ENCODE peak calls at places on chromosomes 16 and 17, in four cellular contexts. Z is transverse colon, B is uterus, J is progenitor cell of endocrine pancreas. V is an unnamed sample.

GRCh38 chr16:995087-995486 is 13.5 kb downstream of the SOX8 start:
- DNase-seq in Z (no peak), B (no peak), J (no peak), V (no peak)

GRCh38 chr17:69088643-69089200 is 28.0 kb upstream of the ABCA9 start:
- DNase-seq in Z (no peak), B (no peak), J (no peak), V (no peak)

GRCh38 chr16:70714526-70715112 is 28.8 kb upstream of the MTSS2 start:
- DNase-seq in Z (no peak), B (no peak), J (no peak), V (no peak)

GRCh38 chr17:28549274-28550132 is 2.9 kb downstream of the UNC119 start:
- DNase-seq in Z (no peak), B (no peak), J (no peak), V (no peak)

GRCh38 chr16:73124665-73125064 is 76.7 kb upstream of the ZFHX3 start:
- DNase-seq in Z (no peak), B (no peak), J (no peak), V (no peak)

GRCh38 chr17:27861979-27862378 is 31.2 kb downstream of the LYRM9 start:
- DNase-seq in Z (peak), B (no peak), J (no peak), V (no peak)

GRCh38 chr17:14113137-14113536 is 43.8 kb downstream of the COX10 start:
- DNase-seq in Z (no peak), B (no peak), J (no peak), V (no peak)

GRCh38 chr17:81043725-81044427 is 8.9 kb downstream of the BAIAP2 start:
- DNase-seq in Z (no peak), B (no peak), J (no peak), V (no peak)

GRCh38 chr16:80754479-80754878 is 49.9 kb downstream of the CDYL2 start:
- DNase-seq in Z (no peak), B (no peak), J (no peak), V (no peak)

GRCh38 chr16:60741810-60742209 is 1294.4 kb downstream of the CDH8 start:
- DNase-seq in Z (no peak), B (no peak), J (no peak), V (no peak)

GRCh38 chr17:14845562-14846335 is 419.4 kb downstream of the PMP22 start:
- DNase-seq in Z (no peak), B (no peak), J (no peak), V (no peak)

GRCh38 chr16:4324871-4325740 is 9.2 kb downstream of the GLIS2 start:
- DNase-seq in Z (no peak), B (no peak), J (no peak), V (no peak)

GRCh38 chr16:81778861-81779539 is at the start of gene PLCG2:
- DNase-seq in Z (peak), B (peak), J (peak), V (peak)

GRCh38 chr17:681738-682137 is 32.9 kb downstream of the VPS53 start:
- DNase-seq in Z (no peak), B (no peak), J (no peak), V (no peak)

GRCh38 chr17:5092139-5093010 is 14.1 kb downstream of the ZFP3 start:
- DNase-seq in Z (no peak), B (no peak), J (no peak), V (no peak)

GRCh38 chr16:16038950-16039349 is 89.5 kb downstream of the ABCC1 start:
- DNase-seq in Z (no peak), B (no peak), J (no peak), V (no peak)

GRCh38 chr16:287298-287811 is 4.4 kb downstream of the PDIA2 start:
- DNase-seq in Z (no peak), B (no peak), J (no peak), V (no peak)

GRCh38 chr16:736936-737481 is 3.8 kb downstream of the CIAO3 start:
- DNase-seq in Z (no peak), B (no peak), J (no peak), V (no peak)

GRCh38 chr17:64373722-64374121 is 16.9 kb downstream of the PECAM1 start:
- DNase-seq in Z (no peak), B (no peak), J (no peak), V (no peak)

GRCh38 chr16:66429290-66429962 is 2.3 kb downstream of the BEAN1 start:
- DNase-seq in Z (no peak), B (no peak), J (no peak), V (no peak)

GRCh38 chr16:30907064-30907463 is 10.7 kb downstream of the CTF1 start:
- DNase-seq in Z (no peak), B (no peak), J (no peak), V (no peak)

GRCh38 chr16:82915139-82915824 is 288.5 kb downstream of the CDH13 start:
- DNase-seq in Z (no peak), B (no peak), J (no peak), V (no peak)

GRCh38 chr17:57210224-57210553 is 46.1 kb upstream of the MSI2 start:
- DNase-seq in Z (no peak), B (no peak), J (no peak), V (no peak)

GRCh38 chr17:41579484-41580243 is 7.0 kb downstream of the KRT14 start:
- DNase-seq in Z (peak), B (peak), J (peak), V (peak)

GRCh38 chr16:1980026-1980769 is 1.1 kb downstream of the NOXO1 start:
- DNase-seq in Z (no peak), B (no peak), J (no peak), V (no peak)

GRCh38 chr16:77290451-77291110 is 91.4 kb downstream of the SYCE1L start:
- DNase-seq in Z (no peak), B (no peak), J (no peak), V (no peak)

GRCh38 chr17:68576811-68577551 is 24.2 kb downstream of the FAM20A start:
- DNase-seq in Z (no peak), B (peak), J (no peak), V (no peak)

GRCh38 chr16:22386976-22387375 is 12.6 kb upstream of the CDR2 start:
- DNase-seq in Z (no peak), B (no peak), J (no peak), V (no peak)

GRCh38 chr17:48456584-48456983 is 26.6 kb upstream of the SKAP1 start:
- DNase-seq in Z (no peak), B (no peak), J (no peak), V (no peak)

GRCh38 chr17:41271858-41272257 is 3.6 kb upstream of the KRTAP9-7 start:
- DNase-seq in Z (no peak), B (no peak), J (no peak), V (no peak)

GRCh38 chr17:17787568-17787967 is 49.2 kb downstream of the SREBF1 start:
- DNase-seq in Z (no peak), B (no peak), J (no peak), V (no peak)

GRCh38 chr16:3938843-3939624 is 58.5 kb upstream of the CREBBP start:
- DNase-seq in Z (peak), B (peak), J (peak), V (peak)

DNA sequence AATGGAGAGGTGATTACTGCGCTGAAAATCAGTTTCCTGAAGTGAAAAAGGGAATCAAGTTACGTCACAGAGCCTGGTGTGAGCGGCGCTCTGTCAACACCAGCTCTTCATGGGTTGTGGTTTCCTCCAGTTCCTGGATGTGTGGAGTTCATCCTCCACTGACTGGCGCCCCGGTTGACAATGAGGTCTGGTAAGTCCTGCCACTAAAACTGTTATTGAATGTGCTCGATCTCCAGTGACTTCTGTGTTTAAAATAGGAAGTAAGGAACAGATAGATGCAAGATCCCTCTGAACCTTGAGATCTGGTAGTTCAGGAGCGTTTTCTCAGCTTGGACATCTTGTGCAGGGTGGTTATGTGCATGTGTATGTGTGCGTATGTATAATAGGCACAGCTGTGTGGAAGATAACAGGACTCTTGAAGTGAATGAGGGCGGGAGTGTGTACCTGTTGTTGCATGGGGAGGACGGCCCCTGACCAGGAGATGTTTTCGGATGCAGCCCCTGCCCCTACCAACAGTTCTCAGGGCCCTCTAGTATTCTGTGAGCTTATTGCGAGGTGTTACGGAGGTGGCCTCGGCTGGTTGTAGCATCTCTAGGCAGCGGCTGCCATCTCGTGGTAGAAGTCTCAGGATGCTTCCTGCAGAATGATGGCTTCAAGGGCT is 22.0 kb upstream of the GOT2 start:
- DNase-seq in Z (peak), B (peak), J (peak), V (peak)
- TF ChIP-seq CTCF in Z (peak), B (peak), J (peak), V (no peak)

GRCh38 chr16:27511657-27512056 is 38.1 kb downstream of the GTF3C1 start:
- DNase-seq in Z (no peak), B (no peak), J (no peak), V (no peak)
- TF ChIP-seq CTCF in Z (no peak), B (no peak), J (no peak), V (no peak)

GRCh38 chr17:43940630-43941029 is 1.6 kb downstream of the PPY start:
- DNase-seq in Z (no peak), B (no peak), J (peak), V (peak)
- TF ChIP-seq CTCF in Z (peak), B (no peak), J (peak), V (peak)

GRCh38 chr17:61454095-61454931 is 2.1 kb downstream of the TBX4 start:
- DNase-seq in Z (no peak), B (no peak), J (no peak), V (no peak)

GRCh38 chr17:61454932-61455753 is 2.9 kb downstream of the TBX4 start:
- DNase-seq in Z (no peak), B (no peak), J (no peak), V (no peak)

GRCh38 chr17:61456688-61457225 is 4.5 kb downstream of the TBX4 start:
- DNase-seq in Z (no peak), B (no peak), J (no peak), V (no peak)

GRCh38 chr17:61457226-61457983 is 5.2 kb downstream of the TBX4 start:
- DNase-seq in Z (no peak), B (no peak), J (no peak), V (no peak)

DNA sequence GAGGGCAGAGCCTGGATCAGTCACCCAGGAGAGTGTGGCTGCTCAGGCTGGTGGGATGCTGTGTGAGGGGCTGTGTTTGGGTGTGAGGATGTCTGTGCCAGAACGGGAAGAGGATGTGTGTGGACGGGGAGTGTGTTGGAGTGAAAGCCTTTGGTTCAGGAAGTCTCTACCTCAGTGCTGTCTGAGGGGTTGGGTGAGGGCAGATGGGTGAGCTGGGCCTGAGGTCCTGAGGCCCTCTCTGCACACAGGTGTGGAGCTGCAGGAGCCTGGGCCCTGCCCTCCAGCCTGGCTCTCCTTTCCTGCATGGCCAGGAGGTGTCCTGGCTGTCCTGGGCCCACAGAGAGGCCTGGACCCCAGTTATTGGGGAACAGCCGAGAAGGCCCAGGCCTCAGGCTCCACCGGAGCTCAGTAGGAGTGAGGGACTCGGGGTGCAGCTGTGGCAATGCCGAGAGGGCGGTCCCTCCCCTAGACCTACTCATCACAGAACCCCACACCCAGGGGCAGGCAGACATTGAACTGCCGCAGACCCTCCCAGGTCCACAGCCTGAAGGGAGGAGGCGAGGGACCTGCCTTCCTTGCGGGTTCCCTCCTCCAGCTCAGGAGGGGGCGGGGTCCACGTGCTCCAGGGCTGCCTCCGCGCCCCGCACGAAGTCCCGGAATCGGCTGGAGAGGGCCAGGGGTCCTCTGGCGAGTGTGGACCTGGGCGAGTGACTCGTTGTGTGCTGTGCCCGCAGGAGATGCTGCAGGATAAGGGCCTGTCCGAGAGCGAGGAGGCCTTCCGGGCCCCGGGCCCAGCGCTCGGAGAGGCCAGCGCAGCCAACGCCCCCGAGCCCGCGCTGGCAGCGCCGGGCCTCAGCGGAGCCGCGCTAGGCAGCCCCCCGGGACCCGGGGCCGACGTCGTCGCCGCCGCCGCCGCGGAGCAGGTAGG is 3.8 kb downstream of the TBX4 start:
- DNase-seq in Z (no peak), B (no peak), J (no peak), V (no peak)
- TF ChIP-seq CTCF in Z (no peak), B (no peak), J (no peak), V (no peak)

DNA sequence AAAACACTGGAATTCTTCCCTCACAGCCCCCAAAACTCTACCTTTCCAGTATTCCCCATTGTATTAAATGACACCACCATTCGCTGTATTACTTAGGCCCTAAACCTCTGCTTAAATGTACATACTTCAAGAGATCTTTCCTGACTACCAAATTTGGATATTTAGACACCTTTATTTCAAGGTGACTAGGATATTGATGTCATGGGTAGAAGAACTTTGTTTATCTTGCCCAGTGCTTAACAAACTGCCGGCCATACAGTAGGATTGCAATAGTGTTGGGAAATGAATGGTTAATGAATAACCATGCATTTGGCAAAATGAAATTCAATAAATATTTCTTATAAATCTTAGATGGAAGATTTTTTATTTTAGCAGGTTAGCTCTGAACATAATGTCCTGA is 86.2 kb upstream of the CA10 start:
- DNase-seq in Z (no peak), B (no peak), J (no peak), V (no peak)
- TF ChIP-seq CTCF in Z (no peak), B (no peak), J (no peak), V (no peak)

DNA sequence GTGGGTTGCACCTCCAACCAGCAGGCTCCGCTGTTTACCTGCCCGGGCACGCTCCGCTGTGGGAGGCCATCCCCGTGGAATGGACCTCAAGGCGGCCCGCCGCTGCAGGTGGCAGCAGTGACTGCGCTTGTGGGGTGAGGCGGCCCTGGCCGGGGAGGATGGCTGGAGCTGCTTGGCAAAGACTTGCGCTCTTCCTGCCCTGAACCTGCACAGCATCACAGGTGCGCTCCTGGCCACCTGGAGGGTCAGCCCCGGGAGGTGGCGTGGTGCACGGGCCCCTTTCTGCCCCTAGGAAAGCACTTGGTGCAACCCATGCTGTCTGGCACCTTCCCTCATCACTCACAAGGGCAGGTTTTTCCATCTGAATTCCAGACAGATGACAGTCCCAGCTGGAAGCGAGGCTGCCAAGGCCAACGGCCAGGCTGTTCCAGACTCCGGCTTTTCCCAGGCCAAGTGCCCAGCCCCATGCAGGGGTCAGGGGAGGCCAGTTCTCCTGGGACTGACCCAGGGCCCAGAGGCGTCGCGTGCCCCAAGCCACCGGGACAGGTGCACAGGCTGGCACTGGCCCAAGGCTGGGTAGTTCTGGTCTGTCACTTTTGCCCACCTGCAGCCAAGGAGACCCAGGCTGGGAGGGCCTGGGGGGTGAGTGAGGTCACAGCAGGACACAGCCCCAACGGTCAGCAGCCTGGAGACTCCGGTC is 13.3 kb downstream of the UTS2R start:
- DNase-seq in Z (peak), B (no peak), J (no peak), V (no peak)
- TF ChIP-seq CTCF in Z (peak), B (no peak), J (no peak), V (no peak)

GRCh38 chr16:12271006-12271405 is 294.5 kb downstream of the SNX29 start:
- DNase-seq in Z (no peak), B (no peak), J (no peak), V (peak)
- TF ChIP-seq CTCF in Z (no peak), B (no peak), J (peak), V (peak)

GRCh38 chr17:76940293-76940692 is 72.1 kb downstream of the MGAT5B start:
- DNase-seq in Z (no peak), B (no peak), J (no peak), V (no peak)

GRCh38 chr17:76938009-76938408 is 69.8 kb downstream of the MGAT5B start:
- DNase-seq in Z (no peak), B (no peak), J (no peak), V (no peak)

GRCh38 chr17:76943781-76944213 is 75.6 kb downstream of the MGAT5B start:
- DNase-seq in Z (no peak), B (no peak), J (no peak), V (no peak)

GRCh38 chr17:76943202-76943601 is 75.0 kb downstream of the MGAT5B start:
- DNase-seq in Z (no peak), B (no peak), J (no peak), V (no peak)

DNA sequence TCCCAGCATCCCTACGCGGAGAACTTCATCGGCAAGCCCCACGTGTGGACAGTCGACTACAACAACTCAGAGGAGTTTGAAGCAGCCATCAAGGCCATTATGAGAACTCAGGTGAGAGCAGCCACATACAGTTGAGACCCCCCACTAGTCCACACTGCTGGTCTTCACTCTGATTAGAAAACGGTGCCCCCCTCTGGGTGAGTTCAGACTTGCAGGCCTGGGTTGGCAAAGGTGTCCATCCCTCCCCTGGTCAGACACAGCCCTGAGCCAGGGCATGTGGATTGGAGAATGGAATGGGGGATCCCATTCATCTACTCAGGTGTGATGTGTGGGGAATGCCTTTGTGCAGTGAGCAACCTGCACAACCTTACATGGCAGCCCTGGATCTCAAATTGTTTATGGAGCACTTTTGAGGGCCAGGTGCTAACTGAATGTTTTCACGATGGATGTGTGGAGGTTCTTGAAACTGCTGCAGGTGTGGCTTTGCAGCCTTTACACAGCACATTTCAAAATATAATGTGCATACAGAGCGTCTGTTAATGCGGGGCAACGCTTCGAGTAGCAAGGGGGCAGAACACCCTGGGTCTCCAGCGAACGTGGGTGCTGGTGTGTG is 72.6 kb downstream of the MGAT5B start:
- DNase-seq in Z (no peak), B (no peak), J (no peak), V (peak)
- TF ChIP-seq CTCF in Z (no peak), B (no peak), J (no peak), V (peak)

GRCh38 chr17:76107507-76107906 is 3.9 kb upstream of the EXOC7 start:
- DNase-seq in Z (no peak), B (no peak), J (no peak), V (no peak)
- TF ChIP-seq CTCF in Z (no peak), B (no peak), J (peak), V (no peak)

V was measured in endothelial cell.